ENCODE peak calls at places on chromosomes 4 and X, in four cellular contexts. One of them, this sample, is unnamed.

GRCh38 chr4:4409416-4410115 is 22.7 kb downstream of the NSG1 start:
- DNase-seq in C1 segment of cervical spinal cord: no peak
- DNase-seq in HuH-7.5: no peak
- DNase-seq in SHP77: no peak
- DNase-seq in this sample: no peak

GRCh38 chr4:168039593-168039992 is 52.7 kb upstream of the ANXA10 start:
- DNase-seq in HuH-7.5: no peak
- DNase-seq in C1 segment of cervical spinal cord: no peak
- DNase-seq in SHP77: no peak
- DNase-seq in this sample: no peak

GRCh38 chrX:110394653-110395052 is 36.0 kb downstream of the RTL9 start:
- DNase-seq in C1 segment of cervical spinal cord: no peak
- DNase-seq in SHP77: no peak
- DNase-seq in HuH-7.5: no peak
- DNase-seq in this sample: no peak

GRCh38 chr4:70754470-70754869 is 32.7 kb downstream of the RUFY3 start:
- DNase-seq in HuH-7.5: no peak
- DNase-seq in SHP77: no peak
- DNase-seq in C1 segment of cervical spinal cord: no peak
- DNase-seq in this sample: no peak

GRCh38 chrX:14235004-14235403 is 205.3 kb upstream of the GEMIN8 start:
- DNase-seq in SHP77: no peak
- DNase-seq in HuH-7.5: no peak
- DNase-seq in C1 segment of cervical spinal cord: no peak
- DNase-seq in this sample: no peak

GRCh38 chr4:170884965-170885583 is 795.3 kb upstream of the AADAT start:
- DNase-seq in C1 segment of cervical spinal cord: no peak
- DNase-seq in SHP77: no peak
- DNase-seq in HuH-7.5: no peak
- DNase-seq in this sample: no peak

GRCh38 chr4:3307060-3307459 is 14.2 kb downstream of the RGS12 start:
- DNase-seq in HuH-7.5: no peak
- DNase-seq in SHP77: no peak
- DNase-seq in C1 segment of cervical spinal cord: no peak
- DNase-seq in this sample: peak

GRCh38 chr4:186676531-186677158 is 47.0 kb downstream of the FAT1 start:
- DNase-seq in HuH-7.5: no peak
- DNase-seq in SHP77: no peak
- DNase-seq in C1 segment of cervical spinal cord: no peak
- DNase-seq in this sample: no peak

GRCh38 chr4:37279894-37280592 is 35.5 kb downstream of the NWD2 start:
- DNase-seq in HuH-7.5: no peak
- DNase-seq in SHP77: no peak
- DNase-seq in C1 segment of cervical spinal cord: no peak
- DNase-seq in this sample: no peak

GRCh38 chr4:1204286-1204827 is 32.0 kb upstream of the SPON2 start:
- DNase-seq in HuH-7.5: no peak
- DNase-seq in C1 segment of cervical spinal cord: no peak
- DNase-seq in SHP77: no peak
- DNase-seq in this sample: no peak

GRCh38 chr4:142777045-142777743 is 68.9 kb downstream of the INPP4B start:
- DNase-seq in HuH-7.5: no peak
- DNase-seq in SHP77: no peak
- DNase-seq in C1 segment of cervical spinal cord: no peak
- DNase-seq in this sample: no peak

GRCh38 chr4:19002170-19002569 is 980.6 kb upstream of the LCORL start:
- DNase-seq in HuH-7.5: no peak
- DNase-seq in C1 segment of cervical spinal cord: no peak
- DNase-seq in SHP77: no peak
- DNase-seq in this sample: no peak

GRCh38 chr4:126915999-126916625 is 716.6 kb upstream of the INTU start:
- DNase-seq in C1 segment of cervical spinal cord: no peak
- DNase-seq in SHP77: no peak
- DNase-seq in HuH-7.5: no peak
- DNase-seq in this sample: no peak

GRCh38 chrX:122572461-122572860 is 611.6 kb upstream of the GRIA3 start:
- DNase-seq in C1 segment of cervical spinal cord: no peak
- DNase-seq in SHP77: no peak
- DNase-seq in HuH-7.5: no peak
- DNase-seq in this sample: no peak

GRCh38 chr4:156294577-156294976 is 340.9 kb upstream of the CTSO start:
- DNase-seq in SHP77: peak
- DNase-seq in HuH-7.5: peak
- DNase-seq in C1 segment of cervical spinal cord: no peak
- DNase-seq in this sample: no peak

GRCh38 chrX:88355252-88355651 is 391.8 kb upstream of the CPXCR1 start:
- DNase-seq in C1 segment of cervical spinal cord: no peak
- DNase-seq in SHP77: no peak
- DNase-seq in HuH-7.5: no peak
- DNase-seq in this sample: no peak

GRCh38 chr4:75696036-75696435 is 22.8 kb upstream of the G3BP2 start:
- DNase-seq in SHP77: no peak
- DNase-seq in HuH-7.5: no peak
- DNase-seq in C1 segment of cervical spinal cord: no peak
- DNase-seq in this sample: no peak

GRCh38 chrX:65971151-65971550 is 68.7 kb downstream of the VSIG4 start:
- DNase-seq in SHP77: no peak
- DNase-seq in C1 segment of cervical spinal cord: no peak
- DNase-seq in HuH-7.5: no peak
- DNase-seq in this sample: no peak

GRCh38 chrX:125998432-125998831 is 167.7 kb downstream of the DCAF12L2 start:
- DNase-seq in SHP77: no peak
- DNase-seq in C1 segment of cervical spinal cord: no peak
- DNase-seq in HuH-7.5: no peak
- DNase-seq in this sample: no peak

GRCh38 chrX:63513825-63514574 is 162.9 kb upstream of the SPIN4 start:
- DNase-seq in SHP77: no peak
- DNase-seq in HuH-7.5: no peak
- DNase-seq in C1 segment of cervical spinal cord: no peak
- DNase-seq in this sample: no peak

GRCh38 chrX:12777670-12778069 is 13.5 kb upstream of the PRPS2 start:
- DNase-seq in HuH-7.5: no peak
- DNase-seq in SHP77: no peak
- DNase-seq in C1 segment of cervical spinal cord: no peak
- DNase-seq in this sample: no peak

GRCh38 chrX:101370888-101371504 is 15.0 kb downstream of the BTK start:
- DNase-seq in C1 segment of cervical spinal cord: no peak
- DNase-seq in SHP77: no peak
- DNase-seq in HuH-7.5: no peak
- DNase-seq in this sample: no peak

GRCh38 chrX:38271154-38271716 is 50.6 kb upstream of the SRPX start:
- DNase-seq in C1 segment of cervical spinal cord: no peak
- DNase-seq in SHP77: no peak
- DNase-seq in HuH-7.5: no peak
- DNase-seq in this sample: no peak

GRCh38 chr4:83107636-83108035 is 6.9 kb downstream of the PLAC8 start:
- DNase-seq in C1 segment of cervical spinal cord: no peak
- DNase-seq in SHP77: no peak
- DNase-seq in HuH-7.5: no peak
- DNase-seq in this sample: no peak

GRCh38 chr4:23878912-23879732 is 10.7 kb downstream of the PPARGC1A start:
- DNase-seq in HuH-7.5: no peak
- DNase-seq in SHP77: no peak
- DNase-seq in C1 segment of cervical spinal cord: no peak
- DNase-seq in this sample: no peak

GRCh38 chr4:54940996-54941395 is 184.4 kb downstream of the KDR start:
- DNase-seq in HuH-7.5: no peak
- DNase-seq in C1 segment of cervical spinal cord: no peak
- DNase-seq in SHP77: no peak
- DNase-seq in this sample: no peak

GRCh38 chr4:76803522-76803921 is 94.4 kb downstream of the SOWAHB start:
- DNase-seq in C1 segment of cervical spinal cord: no peak
- DNase-seq in HuH-7.5: no peak
- DNase-seq in SHP77: peak
- DNase-seq in this sample: no peak